ENCODE peak calls at places on chromosomes 2 and 18, in nine cellular contexts. K is AG10803; R is adipocyte; X is GM04504; O is stimulated activated CD4-positive, alpha-beta T cell treated with anti-CD3 and anti-CD28 coated beads, Interleukin-2, amount 100 ng/mL, for 24 hours; M is ACHN; G is AG09319; A is CD8-positive, alpha-beta memory T cell; C is bronchial epithelial cell. Z is an unnamed sample.

GRCh38 chr2:109172556-109173105 is 43.6 kb downstream of the SH3RF3 start:
- DNase-seq in K (peak), R (peak), X (no peak), O (no peak), M (no peak), G (no peak), A (no peak), C (no peak), Z (no peak)

GRCh38 chr2:164061129-164061746 is 325.4 kb upstream of the FIGN start:
- DNase-seq in K (peak), R (peak), X (no peak), O (peak), M (peak), G (no peak), A (no peak), C (peak), Z (no peak)

GRCh38 chr2:181185948-181186347 is 205.5 kb downstream of the UBE2E3 start:
- DNase-seq in K (peak), R (peak), X (no peak), O (no peak), M (no peak), G (no peak), A (no peak), C (no peak), Z (no peak)

GRCh38 chr2:240319855-240320560 is 115.5 kb upstream of the GPC1 start:
- DNase-seq in K (peak), R (peak), X (peak), O (no peak), M (no peak), G (no peak), A (no peak), C (peak), Z (peak)

GRCh38 chr2:70994055-70994444 is 623 bp downstream of the TEX261 start:
- DNase-seq in K (no peak), R (peak), X (no peak), O (no peak), M (peak), G (no peak), A (no peak), C (peak), Z (peak)

GRCh38 chr2:22261165-22261564 is 1123.8 kb upstream of the KLHL29 start:
- DNase-seq in K (no peak), R (no peak), X (no peak), O (no peak), M (no peak), G (no peak), A (no peak), C (no peak), Z (no peak)

GRCh38 chr2:172181840-172182239 is 79.1 kb upstream of the DLX2 start:
- DNase-seq in K (no peak), R (no peak), X (no peak), O (no peak), M (no peak), G (no peak), A (no peak), C (no peak), Z (no peak)

GRCh38 chr2:23480991-23481797 is 96.2 kb downstream of the KLHL29 start:
- DNase-seq in K (peak), R (peak), X (no peak), O (no peak), M (peak), G (peak), A (no peak), C (peak), Z (no peak)

GRCh38 chr2:37881397-37881796 is 43.7 kb upstream of the RMDN2 start:
- DNase-seq in K (no peak), R (no peak), X (no peak), O (no peak), M (no peak), G (no peak), A (no peak), C (no peak), Z (no peak)

GRCh38 chr2:175111200-175111657 is 56.8 kb downstream of the ATF2 start:
- DNase-seq in K (peak), R (peak), X (peak), O (no peak), M (peak), G (peak), A (peak), C (peak), Z (no peak)

GRCh38 chr2:27322766-27323591 is at the start of gene MPV17:
- DNase-seq in K (peak), R (peak), X (peak), O (peak), M (peak), G (peak), A (peak), C (peak), Z (peak)

GRCh38 chr2:20241973-20242726 is 17.2 kb upstream of the SDC1 start:
- DNase-seq in K (no peak), R (no peak), X (no peak), O (peak), M (no peak), G (no peak), A (peak), C (no peak), Z (no peak)

GRCh38 chr2:157413342-157414035 is 30.4 kb downstream of the CYTIP start:
- DNase-seq in K (no peak), R (no peak), X (no peak), O (peak), M (no peak), G (no peak), A (peak), C (no peak), Z (no peak)

GRCh38 chr2:126208266-126208665 is 447.7 kb upstream of the GYPC start:
- DNase-seq in K (no peak), R (no peak), X (no peak), O (no peak), M (no peak), G (no peak), A (no peak), C (no peak), Z (no peak)

GRCh38 chr18:44856157-44856556 is 175.5 kb downstream of the SETBP1 start:
- DNase-seq in K (no peak), R (no peak), X (no peak), O (no peak), M (no peak), G (no peak), A (no peak), C (peak), Z (no peak)

GRCh38 chr18:22032392-22032961 is 136.9 kb upstream of the GATA6 start:
- DNase-seq in K (peak), R (peak), X (peak), O (no peak), M (peak), G (peak), A (no peak), C (peak), Z (no peak)

GRCh38 chr2:171095014-171095582 is 65.6 kb downstream of the TLK1 start:
- DNase-seq in K (no peak), R (no peak), X (no peak), O (no peak), M (no peak), G (no peak), A (no peak), C (no peak), Z (no peak)

GRCh38 chr2:44549099-44549471 is 187.3 kb downstream of the CAMKMT start:
- DNase-seq in K (peak), R (peak), X (peak), O (no peak), M (peak), G (peak), A (no peak), C (peak), Z (no peak)

GRCh38 chr2:49954074-49954473 is 799.8 kb upstream of the FSHR start:
- DNase-seq in K (no peak), R (no peak), X (no peak), O (no peak), M (no peak), G (no peak), A (no peak), C (no peak), Z (no peak)

Z was measured in ureter.